ENCODE peak calls at places on chromosomes 13 and 19, in four cellular contexts. N, E, X and W are unnamed samples.

GRCh38 chr13:113864303-113864890 is 521 bp upstream of the GAS6 start:
- DNase-seq in X (no peak), E (peak; percentile 33), N (no peak), W (no peak)

GRCh38 chr13:63327584-63327983 is 1911.9 kb upstream of the PCDH20 start:
- DNase-seq in N (no peak), E (no peak), X (no peak), W (no peak)

GRCh38 chr19:15320118-15320517 is 12.2 kb downstream of the BRD4 start:
- DNase-seq in E (peak; percentile 73), N (no peak), X (no peak), W (no peak)

GRCh38 chr13:45321230-45321629 is 19.8 kb downstream of the TPT1 start:
- DNase-seq in E (no peak), X (no peak), N (no peak), W (no peak)

GRCh38 chr13:98480915-98481510 is 95.9 kb downstream of the STK24 start:
- DNase-seq in X (peak; percentile 60), E (peak; percentile 69), N (no peak), W (no peak)

GRCh38 chr19:42253245-42254082 is 1.5 kb downstream of the ERF start:
- DNase-seq in E (peak; percentile 26), N (peak; percentile 81), X (peak; percentile 65), W (peak; percentile 71)

GRCh38 chr13:28559636-28560259 is 64.8 kb upstream of the FLT1 start:
- DNase-seq in E (no peak), N (no peak), X (no peak), W (no peak)

GRCh38 chr13:30257433-30258099 is 49.8 kb downstream of the KATNAL1 start:
- DNase-seq in N (no peak), X (no peak), E (peak; percentile 9), W (no peak)

GRCh38 chr19:48292798-48293197 is 22.9 kb downstream of the ZNF114 start:
- DNase-seq in N (peak; percentile 26), X (no peak), E (peak; percentile 93), W (no peak)

GRCh38 chr13:34290661-34291060 is 472.7 kb downstream of the RFC3 start:
- DNase-seq in X (no peak), E (no peak), N (no peak), W (no peak)

GRCh38 chr19:3275583-3276340 is 51.3 kb downstream of the CELF5 start:
- DNase-seq in X (peak; percentile 32), E (peak; percentile 60), N (peak; percentile 94), W (peak; percentile 73)

GRCh38 chr19:46608178-46608577 is 7.0 kb downstream of the CALM3 start:
- DNase-seq in X (no peak), N (no peak), E (no peak), W (peak; percentile 35)

GRCh38 chr13:77289844-77290243 is 37.0 kb downstream of the MYCBP2 start:
- DNase-seq in N (no peak), E (no peak), X (no peak), W (no peak)

GRCh38 chr13:21683034-21683733 is 12.3 kb downstream of the FGF9 start:
- DNase-seq in X (no peak), E (peak; percentile 88), N (no peak), W (no peak)

GRCh38 chr19:778910-779653 is 18.2 kb upstream of the PTBP1 start:
- DNase-seq in N (peak; percentile 92), X (no peak), E (peak; percentile 94), W (peak; percentile 54)

GRCh38 chr13:42574011-42574410 is at the start of gene TNFSF11:
- DNase-seq in X (no peak), E (no peak), N (no peak), W (peak; percentile 34)

GRCh38 chr19:56271096-56271495 is 1.5 kb upstream of the EDDM13 start:
- DNase-seq in N (no peak), E (no peak), X (no peak), W (no peak)

GRCh38 chr13:51786425-51787010 is 17.4 kb downstream of the DHRS12 start:
- DNase-seq in E (no peak), N (no peak), X (no peak), W (no peak)

GRCh38 chr13:50323440-50324070 is 308.3 kb downstream of the KCNRG start:
- DNase-seq in N (no peak), X (no peak), E (peak; percentile 96), W (no peak)

GRCh38 chr13:80168089-80168850 is 172.7 kb downstream of the SPRY2 start:
- DNase-seq in X (no peak), E (peak; percentile 71), N (no peak), W (no peak)

GRCh38 chr13:113803409-113804016 is 44.5 kb downstream of the TMEM255B start:
- DNase-seq in E (no peak), X (no peak), N (no peak), W (no peak)

GRCh38 chr19:35879068-35879467 is 10.7 kb downstream of the APLP1 start:
- DNase-seq in N (no peak), E (no peak), X (no peak), W (no peak)

GRCh38 chr13:21043898-21044297 is 17.5 kb downstream of the LATS2 start:
- DNase-seq in E (peak; percentile 96), X (no peak), N (no peak), W (no peak)

GRCh38 chr13:68696907-68697306 is 1410.7 kb upstream of the ATXN8OS start:
- DNase-seq in N (no peak), E (no peak), X (no peak), W (no peak)

GRCh38 chr13:108486096-108486495 is 143.3 kb upstream of the MYO16 start:
- DNase-seq in N (no peak), X (no peak), E (no peak), W (no peak)

GRCh38 chr13:22114630-22115311 is 443.9 kb downstream of the FGF9 start:
- DNase-seq in N (no peak), X (no peak), E (peak; percentile 78), W (no peak)

GRCh38 chr19:11737964-11738745 is 591 bp downstream of the ZNF823 start:
- DNase-seq in X (peak; percentile 31), N (peak; percentile 43), E (peak; percentile 12), W (peak; percentile 87)

GRCh38 chr19:40134866-40135265 is 44.1 kb upstream of the ZNF780A start:
- DNase-seq in X (no peak), N (no peak), E (no peak), W (no peak)

GRCh38 chr13:44440046-44440608 is 66.5 kb downstream of the SERP2 start:
- DNase-seq in N (no peak), X (no peak), E (no peak), W (no peak)

GRCh38 chr13:46206138-46206537 is 5.6 kb upstream of the LRRC63 start:
- DNase-seq in N (no peak), E (no peak), X (no peak), W (no peak)

GRCh38 chr19:18604820-18605159 is 1.8 kb downstream of the CRLF1 start:
- DNase-seq in E (no peak), N (no peak), X (no peak), W (no peak)

GRCh38 chr13:35979378-35979911 is 151.7 kb downstream of the DCLK1 start:
- DNase-seq in N (no peak), E (peak; percentile 83), X (peak; percentile 50), W (no peak)

GRCh38 chr13:110683921-110684320 is 22.0 kb downstream of the CARS2 start:
- DNase-seq in X (no peak), N (no peak), E (no peak), W (peak; percentile 48)

GRCh38 chr13:110681868-110682550 is 23.9 kb downstream of the CARS2 start:
- DNase-seq in E (no peak), X (no peak), N (no peak), W (no peak)

GRCh38 chr13:110684388-110685056 is 21.4 kb downstream of the CARS2 start:
- DNase-seq in E (no peak), N (no peak), X (no peak), W (no peak)

GRCh38 chr13:110683203-110683883 is 22.6 kb downstream of the CARS2 start:
- DNase-seq in E (peak; percentile 15), N (peak; percentile 49), X (no peak), W (no peak)

DNA sequence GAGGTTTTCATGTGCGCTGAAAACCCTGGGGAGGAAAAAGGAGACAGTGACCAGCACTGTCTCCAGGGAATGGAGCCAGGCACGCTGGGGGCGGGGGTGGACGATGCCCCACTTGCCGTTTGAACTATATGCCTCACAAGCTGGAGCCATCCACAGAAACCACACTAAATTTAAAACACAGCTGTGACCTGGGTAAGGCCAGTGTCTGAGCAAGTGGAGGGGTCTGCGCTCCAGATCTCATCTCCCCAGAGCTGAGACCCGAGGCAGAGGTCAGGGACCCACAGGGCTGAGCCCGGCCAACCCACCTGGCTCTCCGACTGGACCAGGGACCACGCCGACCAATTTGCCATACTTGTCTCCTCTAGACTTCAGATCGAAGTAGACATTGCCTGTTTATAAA is 23.2 kb downstream of the CARS2 start:
- DNase-seq in E (no peak), N (no peak), X (no peak), W (no peak)
- H3K4me3 ChIP-seq in E (no peak overlapping the region), N (no peak overlapping the region), X (no peak overlapping the region), W (no peak overlapping the region)

GRCh38 chr13:87998081-87998480 is 326.9 kb downstream of the SLITRK5 start:
- DNase-seq in N (no peak), E (no peak), X (no peak), W (no peak)
- TF ChIP-seq CTCF in N (no peak), E (no peak), X (no peak), W (no peak)

GRCh38 chr13:94339116-94339687 is 140.3 kb downstream of the DCT start:
- DNase-seq in X (no peak), N (no peak), E (no peak), W (no peak)

GRCh38 chr13:94331281-94331680 is 148.2 kb downstream of the DCT start:
- DNase-seq in N (no peak), E (no peak), X (no peak), W (no peak)

GRCh38 chr13:94332360-94333040 is 147.0 kb downstream of the DCT start:
- DNase-seq in E (peak; percentile 84), N (no peak), X (no peak), W (no peak)

GRCh38 chr13:94333131-94333820 is 146.2 kb downstream of the DCT start:
- DNase-seq in N (no peak), E (peak; percentile 43), X (no peak), W (no peak)

GRCh38 chr13:94335786-94336357 is 143.6 kb downstream of the DCT start:
- DNase-seq in X (no peak), N (no peak), E (peak; percentile 28), W (no peak)
- H3K4me3 ChIP-seq in X (no peak overlapping the region), N (no peak overlapping the region), E (no peak overlapping the region), W (no peak overlapping the region)

GRCh38 chr19:16836115-16836905 is 7.1 kb downstream of the SIN3B start:
- DNase-seq in E (peak; percentile 39), X (no peak), N (no peak), W (no peak)
- TF ChIP-seq CTCF in E (no peak), X (peak; percentile 33), N (no peak), W (no peak)

GRCh38 chr13:40660692-40661091 is 5.7 kb downstream of the FOXO1 start:
- DNase-seq in E (no peak), N (no peak), X (no peak), W (no peak)
- H3K4me3 ChIP-seq in E (no peak overlapping the region), N (no peak overlapping the region), X (peak overlapping the region; percentile 5), W (no peak overlapping the region)

DNA sequence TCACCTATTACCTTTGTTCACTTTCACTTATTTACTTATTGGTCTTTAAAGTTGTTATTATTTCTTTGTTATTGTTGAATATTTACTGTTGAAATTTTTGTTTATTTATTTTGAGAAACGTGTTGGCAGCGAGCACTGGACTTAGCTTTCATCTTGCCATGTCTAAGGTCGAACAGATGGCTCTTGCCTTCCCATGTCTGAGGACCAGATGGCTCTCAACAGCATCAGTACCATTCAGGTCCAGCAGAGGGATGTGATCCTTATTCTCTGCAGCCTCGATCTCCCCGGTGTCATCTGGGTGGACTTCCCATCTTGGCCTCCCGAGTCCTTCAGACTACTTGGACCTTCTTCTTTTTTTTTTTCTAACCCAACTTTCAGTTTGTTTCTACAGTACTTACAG is 1437.6 kb downstream of the UQCRFS1 start:
- DNase-seq in E (no peak), X (no peak), N (peak; percentile 58), W (no peak)
- TF ChIP-seq CTCF in E (no peak), X (no peak), N (no peak), W (no peak)